ENCODE peak calls at places on chromosomes 12 and 14, in six cellular contexts. One of them, this sample, is unnamed.

GRCh38 chr12:112167728-112168525 is 42.6 kb downstream of the TRAFD1 start:
- DNase-seq in right lobe of liver: no peak
- DNase-seq in CD4-positive, alpha-beta T cell: no peak
- DNase-seq in H1: no peak
- DNase-seq in gastrocnemius medialis: no peak
- DNase-seq in caudate nucleus: no peak
- DNase-seq in this sample: peak

GRCh38 chr14:63717704-63718103 is 10.2 kb downstream of the SGPP1 start:
- DNase-seq in gastrocnemius medialis: no peak
- DNase-seq in right lobe of liver: no peak
- DNase-seq in H1: no peak
- DNase-seq in CD4-positive, alpha-beta T cell: no peak
- DNase-seq in caudate nucleus: no peak
- DNase-seq in this sample: no peak

GRCh38 chr14:104187121-104187889 is 48.9 kb downstream of the KIF26A start:
- DNase-seq in gastrocnemius medialis: no peak
- DNase-seq in caudate nucleus: no peak
- DNase-seq in right lobe of liver: no peak
- DNase-seq in H1: no peak
- DNase-seq in CD4-positive, alpha-beta T cell: no peak
- DNase-seq in this sample: no peak

GRCh38 chr12:120013659-120014380 is 24.8 kb downstream of the BICDL1 start:
- DNase-seq in gastrocnemius medialis: no peak
- DNase-seq in H1: no peak
- DNase-seq in CD4-positive, alpha-beta T cell: peak
- DNase-seq in caudate nucleus: no peak
- DNase-seq in right lobe of liver: no peak
- DNase-seq in this sample: no peak

GRCh38 chr14:94770251-94770749 is 387 bp upstream of the GSC start:
- DNase-seq in right lobe of liver: no peak
- DNase-seq in CD4-positive, alpha-beta T cell: no peak
- DNase-seq in caudate nucleus: no peak
- DNase-seq in gastrocnemius medialis: no peak
- DNase-seq in H1: peak
- DNase-seq in this sample: no peak

GRCh38 chr12:30698346-30698745 is 2.7 kb upstream of the IPO8 start:
- DNase-seq in H1: no peak
- DNase-seq in gastrocnemius medialis: no peak
- DNase-seq in caudate nucleus: no peak
- DNase-seq in right lobe of liver: no peak
- DNase-seq in CD4-positive, alpha-beta T cell: no peak
- DNase-seq in this sample: no peak

GRCh38 chr12:52909256-52909655 is 4.4 kb upstream of the KRT8 start:
- DNase-seq in gastrocnemius medialis: no peak
- DNase-seq in caudate nucleus: no peak
- DNase-seq in CD4-positive, alpha-beta T cell: no peak
- DNase-seq in right lobe of liver: no peak
- DNase-seq in H1: no peak
- DNase-seq in this sample: no peak

GRCh38 chr12:67910360-67911292 is 78.6 kb upstream of the IFNG-AS1 start:
- DNase-seq in caudate nucleus: no peak
- DNase-seq in H1: no peak
- DNase-seq in CD4-positive, alpha-beta T cell: no peak
- DNase-seq in right lobe of liver: no peak
- DNase-seq in gastrocnemius medialis: peak
- DNase-seq in this sample: no peak

GRCh38 chr12:110105159-110105558 is 19.0 kb upstream of the IFT81 start:
- DNase-seq in gastrocnemius medialis: no peak
- DNase-seq in caudate nucleus: no peak
- DNase-seq in H1: no peak
- DNase-seq in right lobe of liver: no peak
- DNase-seq in CD4-positive, alpha-beta T cell: no peak
- DNase-seq in this sample: no peak

GRCh38 chr14:39122330-39123138 is 8.4 kb downstream of the GEMIN2 start:
- DNase-seq in CD4-positive, alpha-beta T cell: no peak
- DNase-seq in gastrocnemius medialis: no peak
- DNase-seq in caudate nucleus: no peak
- DNase-seq in H1: no peak
- DNase-seq in right lobe of liver: no peak
- DNase-seq in this sample: no peak

GRCh38 chr12:69738351-69739286 is at the start of gene RAB3IP:
- DNase-seq in caudate nucleus: peak
- DNase-seq in gastrocnemius medialis: peak
- DNase-seq in right lobe of liver: peak
- DNase-seq in H1: peak
- DNase-seq in CD4-positive, alpha-beta T cell: peak
- DNase-seq in this sample: peak
- H3K27ac ChIP-seq in caudate nucleus: peak
- H3K27ac ChIP-seq in gastrocnemius medialis: peak
- H3K27ac ChIP-seq in right lobe of liver: peak
- H3K27ac ChIP-seq in H1: no peak
- H3K27ac ChIP-seq in CD4-positive, alpha-beta T cell: peak
- H3K27ac ChIP-seq in this sample: peak

GRCh38 chr12:6370576-6370935 is 4.8 kb downstream of the SCNN1A start:
- DNase-seq in caudate nucleus: no peak
- DNase-seq in CD4-positive, alpha-beta T cell: no peak
- DNase-seq in H1: no peak
- DNase-seq in gastrocnemius medialis: no peak
- DNase-seq in right lobe of liver: no peak
- DNase-seq in this sample: no peak

GRCh38 chr12:6372403-6373003 is 2.9 kb downstream of the SCNN1A start:
- DNase-seq in right lobe of liver: no peak
- DNase-seq in CD4-positive, alpha-beta T cell: no peak
- DNase-seq in H1: no peak
- DNase-seq in gastrocnemius medialis: no peak
- DNase-seq in caudate nucleus: no peak
- DNase-seq in this sample: peak

GRCh38 chr12:6369916-6370575 is 5.3 kb downstream of the SCNN1A start:
- DNase-seq in right lobe of liver: no peak
- DNase-seq in caudate nucleus: no peak
- DNase-seq in CD4-positive, alpha-beta T cell: no peak
- DNase-seq in gastrocnemius medialis: no peak
- DNase-seq in H1: no peak
- DNase-seq in this sample: no peak

GRCh38 chr12:6373022-6373787 is 2.2 kb downstream of the SCNN1A start:
- DNase-seq in gastrocnemius medialis: no peak
- DNase-seq in caudate nucleus: no peak
- DNase-seq in CD4-positive, alpha-beta T cell: no peak
- DNase-seq in H1: no peak
- DNase-seq in right lobe of liver: no peak
- DNase-seq in this sample: no peak

DNA sequence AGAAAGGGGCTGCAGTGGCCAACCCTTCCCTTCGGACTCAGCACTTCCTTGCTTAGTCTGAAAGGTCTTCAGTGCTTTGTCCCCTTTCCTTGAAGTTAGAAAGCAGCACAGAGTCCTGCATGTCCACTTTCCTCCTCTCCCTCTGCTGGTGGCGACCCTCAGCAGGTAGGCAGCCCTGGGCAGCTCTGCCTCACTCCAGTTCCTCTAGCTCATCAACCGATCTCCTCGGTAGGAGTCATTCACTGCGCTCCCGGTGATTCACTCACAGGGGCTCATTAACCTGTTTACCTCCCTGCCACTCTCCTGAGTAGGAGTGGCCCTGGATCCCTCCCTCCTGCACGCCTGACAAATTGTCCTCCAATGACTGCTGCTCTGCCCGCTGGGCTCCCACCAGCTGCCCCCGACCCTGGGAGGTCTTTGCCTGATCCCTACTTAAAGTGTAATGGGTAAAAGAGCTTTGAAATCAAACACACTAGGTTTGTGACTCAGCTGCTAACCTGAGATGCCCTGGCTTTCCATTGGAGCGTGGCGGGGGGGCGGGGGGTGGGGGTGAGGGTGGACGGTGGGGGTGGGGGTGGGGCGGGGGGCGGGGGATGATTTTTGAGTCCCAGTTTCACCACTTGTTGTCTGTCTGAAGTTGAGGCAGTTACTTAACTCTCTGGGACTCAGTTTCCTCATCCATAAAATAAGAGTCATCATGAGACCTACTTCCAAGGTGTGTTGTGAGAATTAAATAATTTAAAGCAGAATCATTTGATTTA is 4.2 kb downstream of the SCNN1A start:
- DNase-seq in H1: peak
- DNase-seq in CD4-positive, alpha-beta T cell: no peak
- DNase-seq in caudate nucleus: no peak
- DNase-seq in right lobe of liver: no peak
- DNase-seq in gastrocnemius medialis: no peak
- DNase-seq in this sample: peak
- H3K27ac ChIP-seq in H1: peak
- H3K27ac ChIP-seq in CD4-positive, alpha-beta T cell: no peak
- H3K27ac ChIP-seq in caudate nucleus: no peak
- H3K27ac ChIP-seq in right lobe of liver: no peak
- H3K27ac ChIP-seq in gastrocnemius medialis: no peak
- H3K27ac ChIP-seq in this sample: peak

DNA sequence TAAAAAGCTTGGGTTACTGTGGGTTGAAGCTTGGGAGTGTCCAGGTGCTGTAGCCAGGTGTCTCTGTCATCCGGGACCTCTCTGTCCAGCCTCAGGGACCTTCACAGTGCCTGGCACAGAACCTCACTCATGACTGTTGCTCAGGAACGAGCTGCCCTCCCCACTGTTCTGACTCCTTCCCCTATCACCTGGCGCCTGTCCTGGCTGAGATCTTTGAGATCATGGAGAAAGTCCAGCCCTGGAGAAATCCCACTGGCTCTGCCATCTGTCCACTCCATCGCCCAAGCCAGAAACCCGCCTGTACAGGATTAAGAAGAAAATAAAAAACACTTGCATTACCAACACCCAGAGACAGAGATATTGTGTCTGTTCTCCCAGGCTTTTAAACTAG is 53.5 kb downstream of the DGLUCY start:
- DNase-seq in H1: no peak
- DNase-seq in right lobe of liver: peak
- DNase-seq in CD4-positive, alpha-beta T cell: no peak
- DNase-seq in caudate nucleus: no peak
- DNase-seq in gastrocnemius medialis: peak
- DNase-seq in this sample: no peak
- H3K27ac ChIP-seq in H1: no peak
- H3K27ac ChIP-seq in right lobe of liver: no peak
- H3K27ac ChIP-seq in CD4-positive, alpha-beta T cell: no peak
- H3K27ac ChIP-seq in caudate nucleus: no peak
- H3K27ac ChIP-seq in gastrocnemius medialis: peak
- H3K27ac ChIP-seq in this sample: no peak

GRCh38 chr14:49512147-49512551 is 74.0 kb downstream of the RPS29 start:
- DNase-seq in caudate nucleus: no peak
- DNase-seq in H1: no peak
- DNase-seq in CD4-positive, alpha-beta T cell: no peak
- DNase-seq in gastrocnemius medialis: no peak
- DNase-seq in right lobe of liver: no peak
- DNase-seq in this sample: no peak
- H3K27ac ChIP-seq in caudate nucleus: no peak
- H3K27ac ChIP-seq in H1: no peak
- H3K27ac ChIP-seq in CD4-positive, alpha-beta T cell: no peak
- H3K27ac ChIP-seq in gastrocnemius medialis: no peak
- H3K27ac ChIP-seq in right lobe of liver: no peak
- H3K27ac ChIP-seq in this sample: no peak

GRCh38 chr12:104342147-104342546 is 38.6 kb downstream of the EID3 start:
- DNase-seq in right lobe of liver: no peak
- DNase-seq in H1: no peak
- DNase-seq in caudate nucleus: no peak
- DNase-seq in gastrocnemius medialis: no peak
- DNase-seq in CD4-positive, alpha-beta T cell: no peak
- DNase-seq in this sample: no peak

GRCh38 chr12:104340177-104340576 is 36.6 kb downstream of the EID3 start:
- DNase-seq in CD4-positive, alpha-beta T cell: no peak
- DNase-seq in gastrocnemius medialis: no peak
- DNase-seq in right lobe of liver: no peak
- DNase-seq in H1: no peak
- DNase-seq in caudate nucleus: no peak
- DNase-seq in this sample: no peak

GRCh38 chr12:104337030-104337558 is 33.6 kb downstream of the EID3 start:
- DNase-seq in caudate nucleus: no peak
- DNase-seq in CD4-positive, alpha-beta T cell: no peak
- DNase-seq in right lobe of liver: no peak
- DNase-seq in gastrocnemius medialis: no peak
- DNase-seq in H1: no peak
- DNase-seq in this sample: no peak

GRCh38 chr12:104340917-104341611 is 37.5 kb downstream of the EID3 start:
- DNase-seq in caudate nucleus: peak
- DNase-seq in right lobe of liver: no peak
- DNase-seq in gastrocnemius medialis: no peak
- DNase-seq in H1: no peak
- DNase-seq in CD4-positive, alpha-beta T cell: no peak
- DNase-seq in this sample: no peak

GRCh38 chr12:104339663-104340062 is 36.1 kb downstream of the EID3 start:
- DNase-seq in right lobe of liver: no peak
- DNase-seq in CD4-positive, alpha-beta T cell: no peak
- DNase-seq in H1: no peak
- DNase-seq in caudate nucleus: no peak
- DNase-seq in gastrocnemius medialis: no peak
- DNase-seq in this sample: no peak
- H3K27ac ChIP-seq in right lobe of liver: no peak
- H3K27ac ChIP-seq in CD4-positive, alpha-beta T cell: no peak
- H3K27ac ChIP-seq in H1: no peak
- H3K27ac ChIP-seq in caudate nucleus: no peak
- H3K27ac ChIP-seq in gastrocnemius medialis: no peak
- H3K27ac ChIP-seq in this sample: no peak

DNA sequence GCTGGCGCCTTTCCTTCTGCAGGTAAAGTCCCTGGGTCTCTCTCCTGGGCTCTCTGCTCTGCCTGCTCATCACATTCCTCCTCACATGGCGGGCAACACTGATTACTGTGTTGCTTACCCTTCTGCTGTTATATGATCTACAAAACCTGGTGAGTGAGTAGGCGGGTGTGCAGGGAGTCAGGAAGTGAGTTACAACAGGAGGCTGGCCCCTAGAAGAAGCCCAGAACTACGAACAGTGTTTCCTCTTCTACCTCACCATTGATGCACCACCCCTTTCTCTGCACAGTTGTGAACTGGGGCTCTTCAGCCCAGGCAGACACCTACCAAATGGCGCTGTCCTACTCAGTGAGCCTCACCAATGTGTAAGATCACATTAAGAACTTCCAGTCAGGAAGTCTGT is 4.9 kb upstream of the KLHL33 start:
- DNase-seq in gastrocnemius medialis: no peak
- DNase-seq in H1: no peak
- DNase-seq in caudate nucleus: no peak
- DNase-seq in CD4-positive, alpha-beta T cell: peak
- DNase-seq in right lobe of liver: no peak
- DNase-seq in this sample: no peak
- H3K27ac ChIP-seq in gastrocnemius medialis: no peak
- H3K27ac ChIP-seq in H1: no peak
- H3K27ac ChIP-seq in caudate nucleus: no peak
- H3K27ac ChIP-seq in CD4-positive, alpha-beta T cell: no peak
- H3K27ac ChIP-seq in right lobe of liver: no peak
- H3K27ac ChIP-seq in this sample: no peak

This sample was measured in pancreas.